ENCODE peak calls at places on chromosomes 6 and 20, in four cellular contexts. One of them, this sample, is unnamed.

GRCh38 chr6:161273356-161273751 is 507 bp downstream of the AGPAT4 start:
- DNase-seq in IMR-90: peak
- DNase-seq in SK-N-SH: peak
- DNase-seq in H1: no peak
- DNase-seq in this sample: no peak

GRCh38 chr6:139853302-139853992 is 479.0 kb upstream of the CITED2 start:
- DNase-seq in SK-N-SH: no peak
- DNase-seq in H1: no peak
- DNase-seq in IMR-90: peak
- DNase-seq in this sample: no peak

GRCh38 chr20:11204926-11205768 is 531.3 kb upstream of the JAG1 start:
- DNase-seq in IMR-90: peak
- DNase-seq in H1: peak
- DNase-seq in SK-N-SH: peak
- DNase-seq in this sample: peak

GRCh38 chr20:12180107-12180661 is 262.5 kb downstream of the BTBD3 start:
- DNase-seq in SK-N-SH: peak
- DNase-seq in H1: no peak
- DNase-seq in IMR-90: no peak
- DNase-seq in this sample: no peak

GRCh38 chr20:32098786-32099185 is 10.7 kb upstream of the TM9SF4 start:
- DNase-seq in SK-N-SH: no peak
- DNase-seq in IMR-90: no peak
- DNase-seq in H1: no peak
- DNase-seq in this sample: no peak

GRCh38 chr6:163565140-163565539 is 150.6 kb downstream of the QKI start:
- DNase-seq in H1: no peak
- DNase-seq in IMR-90: peak
- DNase-seq in SK-N-SH: no peak
- DNase-seq in this sample: no peak

GRCh38 chr6:47809863-47810262 is 28.0 kb downstream of the OPN5 start:
- DNase-seq in H1: no peak
- DNase-seq in SK-N-SH: no peak
- DNase-seq in IMR-90: no peak
- DNase-seq in this sample: no peak

GRCh38 chr6:100506651-100507050 is 41.9 kb upstream of the SIM1 start:
- DNase-seq in IMR-90: peak
- DNase-seq in SK-N-SH: no peak
- DNase-seq in H1: no peak
- DNase-seq in this sample: no peak

GRCh38 chr6:31888281-31889258 is 8.9 kb downstream of the EHMT2 start:
- DNase-seq in SK-N-SH: peak
- DNase-seq in H1: peak
- DNase-seq in IMR-90: no peak
- DNase-seq in this sample: no peak

GRCh38 chr6:6605873-6606272 is 17.4 kb downstream of the LY86 start:
- DNase-seq in SK-N-SH: no peak
- DNase-seq in IMR-90: no peak
- DNase-seq in H1: no peak
- DNase-seq in this sample: no peak

GRCh38 chr20:48904566-48905321 is 16.8 kb upstream of the ARFGEF2 start:
- DNase-seq in H1: peak
- DNase-seq in SK-N-SH: peak
- DNase-seq in IMR-90: peak
- DNase-seq in this sample: peak
- H3K4me2 ChIP-seq in H1: peak
- H3K4me2 ChIP-seq in SK-N-SH: no peak
- H3K4me2 ChIP-seq in IMR-90: no peak
- H3K4me2 ChIP-seq in this sample: peak

GRCh38 chr20:46350201-46350985 is 42.1 kb upstream of the CDH22 start:
- DNase-seq in SK-N-SH: no peak
- DNase-seq in H1: no peak
- DNase-seq in IMR-90: peak
- DNase-seq in this sample: no peak

GRCh38 chr20:46347831-46348230 is 39.5 kb upstream of the CDH22 start:
- DNase-seq in IMR-90: no peak
- DNase-seq in SK-N-SH: no peak
- DNase-seq in H1: no peak
- DNase-seq in this sample: no peak

GRCh38 chr20:46348231-46348803 is 40.0 kb upstream of the CDH22 start:
- DNase-seq in IMR-90: peak
- DNase-seq in SK-N-SH: no peak
- DNase-seq in H1: peak
- DNase-seq in this sample: no peak

GRCh38 chr20:46349742-46350056 is 41.4 kb upstream of the CDH22 start:
- DNase-seq in H1: no peak
- DNase-seq in SK-N-SH: no peak
- DNase-seq in IMR-90: no peak
- DNase-seq in this sample: no peak

DNA sequence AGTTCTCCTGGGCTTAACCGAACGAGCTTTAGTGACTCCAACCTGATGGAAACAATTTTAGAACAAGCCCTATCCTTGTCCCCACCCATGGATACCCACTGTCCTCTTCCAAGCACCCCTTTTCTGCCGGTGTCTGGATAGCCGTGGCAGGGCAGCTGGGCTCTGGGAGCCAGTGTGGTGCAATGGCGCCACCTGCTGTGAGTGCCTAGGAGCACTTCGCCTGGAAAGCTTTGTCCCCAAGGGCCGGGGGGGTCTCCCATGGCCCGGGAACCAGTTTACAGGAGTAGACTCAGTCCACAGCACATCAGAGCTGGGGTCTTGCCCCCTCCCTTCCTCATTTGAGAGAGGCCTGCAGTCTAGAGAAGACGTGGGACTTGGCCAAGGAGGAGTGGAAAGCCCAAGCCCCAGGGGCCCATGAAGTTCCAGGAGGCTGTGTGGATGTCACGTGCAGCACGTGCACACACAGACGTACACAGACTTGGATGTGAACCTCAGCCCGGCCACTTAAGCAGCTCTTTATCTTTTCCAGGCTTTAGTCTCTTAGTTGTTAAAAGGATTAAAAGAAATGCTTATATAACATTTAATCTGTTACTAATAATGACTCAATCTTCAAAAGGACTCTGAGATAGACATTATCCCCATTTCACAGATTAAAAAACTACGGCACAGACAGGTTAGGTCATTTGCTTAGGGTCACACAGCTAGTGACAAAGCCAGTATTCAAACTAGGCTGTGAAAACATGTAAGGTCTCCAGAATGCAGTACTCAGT is 40.9 kb upstream of the CDH22 start:
- DNase-seq in H1: peak
- DNase-seq in SK-N-SH: peak
- DNase-seq in IMR-90: peak
- DNase-seq in this sample: peak
- TF ChIP-seq RFX5 in H1: no peak
- TF ChIP-seq RFX5 in SK-N-SH: no peak
- TF ChIP-seq RFX5 in IMR-90: no peak
- TF ChIP-seq RFX5 in this sample: no peak

GRCh38 chr6:39313526-39314272 is 520 bp downstream of the KCNK17 start:
- DNase-seq in H1: peak
- DNase-seq in IMR-90: no peak
- DNase-seq in SK-N-SH: peak
- DNase-seq in this sample: no peak

GRCh38 chr6:39312912-39313525 is 1.2 kb downstream of the KCNK17 start:
- DNase-seq in SK-N-SH: no peak
- DNase-seq in H1: peak
- DNase-seq in IMR-90: no peak
- DNase-seq in this sample: no peak

GRCh38 chr6:39317256-39317655 is 3.0 kb upstream of the KCNK17 start:
- DNase-seq in SK-N-SH: no peak
- DNase-seq in IMR-90: no peak
- DNase-seq in H1: no peak
- DNase-seq in this sample: no peak

GRCh38 chr6:39310542-39310941 is 3.7 kb downstream of the KCNK17 start:
- DNase-seq in IMR-90: no peak
- DNase-seq in SK-N-SH: no peak
- DNase-seq in H1: no peak
- DNase-seq in this sample: no peak

DNA sequence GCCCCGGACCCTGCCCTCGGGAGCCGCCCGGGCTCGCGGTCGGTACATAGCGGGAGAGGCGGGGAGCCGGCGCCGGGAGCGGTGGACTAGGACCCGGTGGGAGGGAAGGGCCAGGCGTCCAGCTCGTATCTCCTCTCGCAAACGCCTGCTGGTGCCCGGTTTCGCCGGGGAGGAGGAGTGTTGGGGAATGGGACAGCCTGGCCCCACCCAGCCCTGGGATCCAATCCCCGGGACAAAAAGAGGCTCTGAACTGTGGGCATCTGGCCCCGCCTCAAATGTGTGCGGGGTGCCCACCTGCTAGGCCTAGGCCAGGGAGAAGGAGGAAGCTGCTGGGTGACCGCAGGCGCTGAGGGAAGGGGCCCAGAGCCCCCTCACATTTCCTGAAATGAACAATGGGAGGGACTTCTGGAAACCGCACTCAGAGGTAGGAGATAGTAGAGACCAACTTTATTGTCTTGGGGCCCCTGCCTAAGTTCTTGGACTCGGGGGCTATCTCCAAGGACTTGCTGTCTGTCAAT is at the start of gene KCNK17:
- DNase-seq in H1: no peak
- DNase-seq in SK-N-SH: peak
- DNase-seq in IMR-90: no peak
- DNase-seq in this sample: no peak
- H3K4me2 ChIP-seq in H1: peak
- H3K4me2 ChIP-seq in SK-N-SH: no peak
- H3K4me2 ChIP-seq in IMR-90: no peak
- H3K4me2 ChIP-seq in this sample: peak

DNA sequence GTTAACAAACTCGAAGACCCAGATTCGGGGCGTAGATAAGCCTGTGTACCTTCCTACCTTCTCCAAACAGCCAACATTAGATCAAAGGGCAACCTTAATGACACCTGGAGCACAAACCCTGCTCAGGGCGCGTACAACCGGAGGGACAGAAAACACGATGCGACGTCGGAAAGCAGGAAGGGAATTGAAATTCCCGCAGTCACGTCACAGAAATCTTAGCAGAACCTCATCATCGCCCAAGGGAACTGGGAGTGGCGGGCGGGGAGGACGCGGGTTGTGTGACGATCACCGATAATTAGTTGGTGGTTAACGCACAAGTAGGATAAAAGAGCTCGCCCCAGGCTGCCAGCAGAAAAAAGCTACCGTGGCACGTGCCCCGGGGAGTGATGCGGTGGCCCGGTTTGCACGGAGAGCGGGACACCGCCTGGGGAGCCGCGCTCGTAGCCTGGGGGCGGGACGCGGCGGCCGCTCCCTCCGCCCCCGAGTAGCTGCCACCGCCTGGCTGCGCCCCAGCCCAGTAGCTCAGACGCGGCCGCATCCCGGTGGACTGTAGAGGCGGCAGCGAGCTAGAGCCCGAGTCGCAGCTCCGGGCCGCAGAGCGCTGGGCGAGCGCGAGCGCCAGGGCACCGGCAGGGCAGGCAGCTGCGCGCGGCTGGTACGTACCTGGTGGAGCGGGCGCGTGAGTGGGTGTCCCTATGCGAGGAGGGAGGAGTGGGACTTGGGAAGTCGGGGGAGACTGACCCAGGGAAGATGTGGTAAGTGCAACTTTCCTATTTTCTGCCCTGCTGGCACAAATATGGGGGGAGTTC is at the start of gene PKIB:
- DNase-seq in SK-N-SH: peak
- DNase-seq in H1: peak
- DNase-seq in IMR-90: peak
- DNase-seq in this sample: peak
- TF ChIP-seq RFX5 in SK-N-SH: no peak
- TF ChIP-seq RFX5 in H1: no peak
- TF ChIP-seq RFX5 in IMR-90: no peak
- TF ChIP-seq RFX5 in this sample: no peak

GRCh38 chr6:34589140-34589539 is 33.0 kb upstream of the SPDEF start:
- DNase-seq in H1: no peak
- DNase-seq in SK-N-SH: no peak
- DNase-seq in IMR-90: no peak
- DNase-seq in this sample: no peak

GRCh38 chr6:34589633-34590139 is 33.6 kb upstream of the SPDEF start:
- DNase-seq in H1: no peak
- DNase-seq in IMR-90: no peak
- DNase-seq in SK-N-SH: no peak
- DNase-seq in this sample: no peak

GRCh38 chr6:34595332-34596090 is 39.4 kb upstream of the SPDEF start:
- DNase-seq in SK-N-SH: no peak
- DNase-seq in IMR-90: peak
- DNase-seq in H1: no peak
- DNase-seq in this sample: no peak

GRCh38 chr6:34593741-34594140 is 37.6 kb upstream of the SPDEF start:
- DNase-seq in SK-N-SH: no peak
- DNase-seq in H1: no peak
- DNase-seq in IMR-90: no peak
- DNase-seq in this sample: no peak

GRCh38 chr6:34592208-34592952 is 36.3 kb upstream of the SPDEF start:
- DNase-seq in IMR-90: no peak
- DNase-seq in H1: no peak
- DNase-seq in SK-N-SH: no peak
- DNase-seq in this sample: no peak
- H3K4me2 ChIP-seq in IMR-90: no peak
- H3K4me2 ChIP-seq in H1: no peak
- H3K4me2 ChIP-seq in SK-N-SH: no peak
- H3K4me2 ChIP-seq in this sample: no peak

DNA sequence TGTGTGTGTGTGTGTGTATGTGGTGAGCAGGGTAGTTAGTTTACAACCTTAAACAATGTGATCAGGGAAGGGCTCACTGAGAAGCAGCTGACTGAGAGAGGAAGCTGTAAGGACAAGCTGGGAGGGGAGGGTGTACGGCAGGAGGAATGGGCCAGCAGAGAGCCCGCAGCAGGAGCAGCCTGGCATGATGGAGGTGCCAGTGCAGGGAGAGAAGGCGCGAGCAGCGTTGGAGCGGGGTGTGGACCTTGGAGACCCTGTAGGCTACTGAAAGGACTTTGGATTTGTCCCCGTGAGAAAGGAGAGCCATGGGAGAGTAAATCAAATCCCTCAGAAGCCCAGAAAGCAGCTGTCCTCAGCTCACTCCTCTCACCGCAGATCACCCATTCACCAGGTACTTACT is 18.5 kb downstream of the FAM209B start:
- DNase-seq in H1: no peak
- DNase-seq in SK-N-SH: no peak
- DNase-seq in IMR-90: no peak
- DNase-seq in this sample: no peak
- TF ChIP-seq RFX5 in H1: no peak
- TF ChIP-seq RFX5 in SK-N-SH: no peak
- TF ChIP-seq RFX5 in IMR-90: no peak
- TF ChIP-seq RFX5 in this sample: no peak

This sample was measured in A549.